ENCODE peak calls at places on chromosomes 13 and 19, in four cellular contexts. H, K, M and Z are unnamed samples.

GRCh38 chr13:104143760-104144406 is 1077.7 kb upstream of the SLC10A2 start:
- DNase-seq in H (no peak), K (no peak), M (no peak), Z (peak; percentile 40)

GRCh38 chr19:876089-876488 is 16.6 kb downstream of the CFD start:
- DNase-seq in H (no peak), K (no peak), M (no peak), Z (no peak)

GRCh38 chr13:52978989-52979388 is 49.6 kb upstream of the OLFM4 start:
- DNase-seq in H (no peak), K (no peak), M (no peak), Z (no peak)

GRCh38 chr19:39127812-39128510 is 2.4 kb downstream of the PAK4 start:
- DNase-seq in H (no peak), K (no peak), M (no peak), Z (no peak)

GRCh38 chr13:30718661-30719520 is 16.5 kb upstream of the ALOX5AP start:
- DNase-seq in H (peak; percentile 93), K (no peak), M (no peak), Z (no peak)

GRCh38 chr13:39767791-39768564 is 112.5 kb downstream of the COG6 start:
- DNase-seq in H (no peak), K (no peak), M (no peak), Z (no peak)

GRCh38 chr13:33070713-33071112 is 54.5 kb downstream of the KL start:
- DNase-seq in H (no peak), K (no peak), M (no peak), Z (no peak)

GRCh38 chr13:44989941-44990340 is 603 bp downstream of the GPALPP1 start:
- DNase-seq in H (no peak), K (no peak), M (no peak), Z (no peak)

GRCh38 chr13:23007430-23007829 is 173.3 kb upstream of the SGCG start:
- DNase-seq in H (peak; percentile 8), K (no peak), M (no peak), Z (no peak)

GRCh38 chr13:92187378-92187989 is 789.1 kb downstream of the GPC5 start:
- DNase-seq in H (peak; percentile 59), K (no peak), M (no peak), Z (no peak)

GRCh38 chr19:31220540-31220939 is 128.7 kb downstream of the TSHZ3 start:
- DNase-seq in H (no peak), K (no peak), M (no peak), Z (no peak)

GRCh38 chr19:54420383-54421168 is 5.3 kb downstream of the TTYH1 start:
- DNase-seq in H (no peak), K (no peak), M (no peak), Z (no peak)

GRCh38 chr19:3743486-3743885 is 18.0 kb downstream of the APBA3 start:
- DNase-seq in H (no peak), K (no peak), M (no peak), Z (no peak)

GRCh38 chr13:93244918-93245280 is 18.3 kb downstream of the GPC6 start:
- DNase-seq in H (peak; percentile 68), K (no peak), M (no peak), Z (no peak)

GRCh38 chr13:111282425-111282824 is 38.0 kb upstream of the TEX29 start:
- DNase-seq in H (no peak), K (no peak), M (no peak), Z (no peak)

GRCh38 chr19:43765109-43765876 is 10.5 kb upstream of the SMG9 start:
- DNase-seq in H (peak; percentile 95), K (no peak), M (peak; percentile 90), Z (no peak)

GRCh38 chr13:53368948-53369347 is 340.3 kb downstream of the OLFM4 start:
- DNase-seq in H (no peak), K (no peak), M (no peak), Z (no peak)

GRCh38 chr13:44237276-44237767 is 136.3 kb upstream of the SERP2 start:
- DNase-seq in H (peak; percentile 96), K (no peak), M (peak; percentile 43), Z (no peak)

GRCh38 chr13:110258876-110259631 is 47.9 kb downstream of the COL4A1 start:
- DNase-seq in H (peak; percentile 18), K (no peak), M (no peak), Z (no peak)

GRCh38 chr13:36069881-36070366 is 61.3 kb downstream of the DCLK1 start:
- DNase-seq in H (peak; percentile 94), K (no peak), M (no peak), Z (no peak)

GRCh38 chr19:3556978-3557460 is 367 bp downstream of the MFSD12 start:
- DNase-seq in H (no peak), K (no peak), M (peak; percentile 67), Z (no peak)

GRCh38 chr13:77860621-77861020 is 58.0 kb downstream of the EDNRB start:
- DNase-seq in H (peak; percentile 71), K (no peak), M (no peak), Z (no peak)

GRCh38 chr13:108044929-108045328 is 170.4 kb downstream of the LIG4 start:
- DNase-seq in H (no peak), K (no peak), M (no peak), Z (no peak)

GRCh38 chr19:28396259-28396940 is 816.6 kb downstream of the UQCRFS1 start:
- DNase-seq in H (no peak), K (no peak), M (no peak), Z (no peak)

GRCh38 chr19:55641376-55642152 is 762 bp downstream of the ZNF580 start:
- DNase-seq in H (peak; percentile 39), K (no peak), M (no peak), Z (no peak)

GRCh38 chr13:109743706-109744453 is 42.5 kb downstream of the IRS2 start:
- DNase-seq in H (peak; percentile 25), K (no peak), M (no peak), Z (no peak)

GRCh38 chr13:62702502-62702901 is 1286.9 kb upstream of the PCDH20 start:
- DNase-seq in H (no peak), K (no peak), M (no peak), Z (no peak)

GRCh38 chr13:109945206-109945960 is 159.0 kb upstream of the IRS2 start:
- DNase-seq in H (peak; percentile 58), K (no peak), M (no peak), Z (no peak)

GRCh38 chr19:55253842-55254624 is 4.8 kb downstream of the PPP6R1 start:
- DNase-seq in H (no peak), K (no peak), M (peak; percentile 87), Z (no peak)

GRCh38 chr13:80339578-80339840 is 1.4 kb downstream of the SPRY2 start:
- DNase-seq in H (no peak), K (no peak), M (no peak), Z (no peak)

GRCh38 chr13:80337011-80337688 is 3.8 kb downstream of the SPRY2 start:
- DNase-seq in H (peak; percentile 48), K (no peak), M (no peak), Z (no peak)

GRCh38 chr13:80336335-80336734 is 4.6 kb downstream of the SPRY2 start:
- DNase-seq in H (peak; percentile 74), K (no peak), M (no peak), Z (no peak)

GRCh38 chr13:80338781-80339577 is 1.9 kb downstream of the SPRY2 start:
- DNase-seq in H (peak; percentile 93), K (peak; percentile 6), M (peak; percentile 43), Z (no peak)

GRCh38 chr13:80337706-80338105 is 3.2 kb downstream of the SPRY2 start:
- DNase-seq in H (peak; percentile 56), K (no peak), M (no peak), Z (no peak)
- TF ChIP-seq CTCF in H (no peak), K (no peak), M (no peak), Z (no peak)

GRCh38 chr19:32877977-32878745 is 8.6 kb upstream of the SLC7A9 start:
- DNase-seq in H (no peak), K (no peak), M (no peak), Z (no peak)

GRCh38 chr19:32877323-32877912 is 7.9 kb upstream of the SLC7A9 start:
- DNase-seq in H (no peak), K (no peak), M (no peak), Z (no peak)

GRCh38 chr19:32876236-32876918 is 6.8 kb upstream of the SLC7A9 start:
- DNase-seq in H (no peak), K (no peak), M (no peak), Z (no peak)

GRCh38 chr19:32875428-32875827 is 5.9 kb upstream of the SLC7A9 start:
- DNase-seq in H (no peak), K (no peak), M (no peak), Z (no peak)

GRCh38 chr19:32876919-32877285 is 7.3 kb upstream of the SLC7A9 start:
- DNase-seq in H (no peak), K (no peak), M (no peak), Z (no peak)
- H3K4me3 ChIP-seq in H (no peak overlapping the region), K (no peak overlapping the region), M (no peak overlapping the region), Z (no peak overlapping the region)

GRCh38 chr19:11587973-11588631 is 9.2 kb upstream of the ZNF627 start:
- DNase-seq in H (no peak), K (no peak), M (no peak), Z (no peak)

GRCh38 chr19:11581740-11582139 is 4.3 kb upstream of the ACP5 start:
- DNase-seq in H (peak; percentile 28), K (no peak), M (peak; percentile 85), Z (no peak)

DNA sequence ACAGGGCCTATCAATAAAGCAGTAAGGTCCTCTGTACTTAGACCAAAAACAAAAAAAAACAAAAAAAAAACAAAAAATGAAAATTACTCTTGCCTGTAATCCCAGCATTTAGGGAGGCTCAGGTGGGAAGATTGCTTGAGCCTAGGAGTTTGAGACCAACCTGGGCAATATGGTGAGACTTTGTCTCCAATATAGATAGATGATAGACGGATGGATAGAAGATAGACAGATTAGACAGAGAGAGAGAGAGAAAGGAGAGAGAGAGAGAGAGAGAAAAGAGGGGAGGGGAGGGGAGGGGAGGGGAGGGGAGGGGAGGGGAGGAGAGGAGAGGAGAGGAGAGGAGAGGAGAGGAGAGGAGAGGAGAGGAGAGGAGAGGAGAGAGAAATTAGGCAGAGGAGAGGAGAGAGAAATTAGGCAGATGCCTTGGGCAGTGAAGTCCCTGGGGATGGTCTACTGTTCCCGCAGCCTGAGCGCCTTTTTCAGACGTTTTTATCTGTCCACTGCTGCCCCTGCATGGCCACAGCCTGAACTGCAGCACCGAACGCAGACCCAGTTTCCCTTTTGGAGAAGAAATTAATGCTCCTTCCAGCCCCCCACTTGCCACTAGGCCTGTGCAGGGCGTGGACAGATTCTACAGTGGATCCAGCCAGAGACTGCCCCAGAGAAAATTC is 9.8 kb upstream of the ZNF627 start:
- DNase-seq in H (peak; percentile 75), K (no peak), M (peak; percentile 57), Z (no peak)
- TF ChIP-seq CTCF in H (peak; percentile 90), K (peak; percentile 92), M (peak; percentile 89), Z (peak; percentile 94)

GRCh38 chr13:46386996-46387851 is at the start of gene RUBCNL:
- DNase-seq in H (no peak), K (no peak), M (peak; percentile 84), Z (no peak)

GRCh38 chr13:46389985-46390384 is 2.9 kb upstream of the RUBCNL start:
- DNase-seq in H (no peak), K (no peak), M (peak; percentile 73), Z (no peak)

GRCh38 chr13:46389457-46389856 is 2.4 kb upstream of the RUBCNL start:
- DNase-seq in H (no peak), K (no peak), M (no peak), Z (no peak)

GRCh38 chr13:46388846-46389245 is 1.8 kb upstream of the RUBCNL start:
- DNase-seq in H (no peak), K (no peak), M (no peak), Z (no peak)

DNA sequence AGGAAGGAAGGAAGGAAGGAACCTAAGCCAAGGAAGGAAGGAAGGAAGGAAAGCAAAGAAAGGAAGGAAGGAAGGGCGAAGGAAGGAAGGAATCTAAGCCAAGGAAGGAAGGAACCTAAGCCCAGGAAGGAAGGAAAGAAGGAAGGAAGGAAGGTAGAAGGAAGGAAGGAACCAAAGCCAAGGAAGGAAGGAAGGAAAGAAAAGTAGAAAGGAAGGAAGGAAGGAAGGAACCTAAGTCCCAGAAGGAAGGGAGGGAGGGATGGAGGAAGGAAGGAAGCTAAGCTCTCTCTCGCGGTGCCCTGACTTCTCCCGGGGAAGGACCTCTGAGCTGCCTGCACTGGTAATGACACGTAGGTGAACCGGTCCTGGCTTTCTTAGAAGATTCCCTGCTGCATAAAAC is 1.3 kb upstream of the RUBCNL start:
- DNase-seq in H (no peak), K (no peak), M (no peak), Z (no peak)
- H3K4me3 ChIP-seq in H (no peak overlapping the region), K (no peak overlapping the region), M (peak overlapping the region; percentile 59), Z (no peak overlapping the region)